ENCODE peak calls at places on chromosomes 11 and 22, in six cellular contexts. Z is globus pallidus; S is T-helper 2 cell; R is naive thymus-derived CD8-positive, alpha-beta T cell; X is AG20443; N is memory B cell. T is an unnamed sample.

GRCh38 chr11:105838668-105839403 is 183.2 kb downstream of the MSANTD4 start:
- DNase-seq in Z (no peak), S (no peak), N (no peak), R (no peak), X (peak), T (no peak)

GRCh38 chr22:29268511-29269229 is 602 bp downstream of the EWSR1 start:
- DNase-seq in Z (peak), S (peak), X (peak), R (no peak), N (no peak), T (peak)

GRCh38 chr11:99632969-99633368 is 612.2 kb downstream of the CNTN5 start:
- DNase-seq in Z (no peak), N (no peak), R (no peak), X (no peak), S (no peak), T (no peak)

GRCh38 chr11:73259406-73260126 is 12.6 kb upstream of the P2RY6 start:
- DNase-seq in Z (no peak), N (no peak), R (no peak), X (no peak), S (no peak), T (no peak)

GRCh38 chr11:60777572-60777971 is 7.6 kb upstream of the MS4A10 start:
- DNase-seq in S (no peak), X (peak), N (no peak), R (no peak), Z (no peak), T (peak)

GRCh38 chr11:416051-416756 is 1.4 kb upstream of the SIGIRR start:
- DNase-seq in X (no peak), S (no peak), N (peak), R (peak), Z (no peak), T (peak)

GRCh38 chr11:121253951-121254350 is 38.6 kb upstream of the SC5D start:
- DNase-seq in R (no peak), S (no peak), X (no peak), N (no peak), Z (no peak), T (no peak)

GRCh38 chr11:57781529-57781943 is 19.9 kb downstream of the CTNND1 start:
- DNase-seq in R (no peak), N (no peak), X (no peak), S (no peak), Z (no peak), T (peak)

GRCh38 chr11:9250139-9250582 is 15.0 kb downstream of the DENND5A start:
- DNase-seq in R (peak), S (no peak), X (no peak), N (no peak), Z (no peak), T (no peak)

GRCh38 chr22:41043727-41044126 is 48.7 kb upstream of the EP300 start:
- DNase-seq in X (no peak), S (no peak), R (no peak), Z (no peak), N (no peak), T (no peak)

GRCh38 chr11:70540196-70540595 is 141.9 kb downstream of the CTTN start:
- DNase-seq in S (no peak), X (no peak), N (no peak), R (no peak), Z (no peak), T (peak)

GRCh38 chr11:104625246-104625645 is 273.0 kb downstream of the CASP12 start:
- DNase-seq in S (no peak), R (no peak), Z (no peak), N (no peak), X (no peak), T (no peak)

GRCh38 chr11:113730887-113731726 is 25.0 kb upstream of the TMPRSS5 start:
- DNase-seq in Z (peak), N (no peak), R (no peak), X (peak), S (no peak), T (peak)

GRCh38 chr11:20032577-20033265 is 127.6 kb downstream of the DBX1 start:
- DNase-seq in X (no peak), S (no peak), N (no peak), R (no peak), Z (no peak), T (no peak)

T was measured in heart left ventricle.